ENCODE peak calls at places on chromosomes 12 and 14, in five cellular contexts. N, F, O, R and T are unnamed samples.

GRCh38 chr12:857611-858010 is 91.9 kb downstream of the RAD52 start:
- DNase-seq in N (no peak), O (peak; percentile 88), F (no peak), R (no peak), T (no peak)

GRCh38 chr14:100165825-100166520 is 6.5 kb upstream of the DEGS2 start:
- DNase-seq in O (no peak), F (no peak), R (no peak), N (no peak), T (no peak)

GRCh38 chr12:75854681-75855309 is 176.8 kb downstream of the PHLDA1 start:
- DNase-seq in F (no peak), O (no peak), N (no peak), R (no peak), T (no peak)

GRCh38 chr12:94779520-94779919 is 129.2 kb upstream of the TMCC3 start:
- DNase-seq in F (peak; percentile 67), N (no peak), O (peak; percentile 57), R (no peak), T (no peak)

GRCh38 chr12:28415755-28416154 is 225.5 kb downstream of the CCDC91 start:
- DNase-seq in N (no peak), F (peak; percentile 67), O (peak; percentile 5), R (no peak), T (no peak)

GRCh38 chr12:104319028-104319427 is 15.5 kb downstream of the EID3 start:
- DNase-seq in N (no peak), F (no peak), O (no peak), R (no peak), T (no peak)

GRCh38 chr12:68317047-68317667 is 15.0 kb downstream of the MDM1 start:
- DNase-seq in R (no peak), O (peak; percentile 53), F (peak; percentile 15), N (no peak), T (peak; percentile 36)

GRCh38 chr12:50960130-50960529 is 7.8 kb downstream of the HIGD1C start:
- DNase-seq in O (no peak), R (no peak), N (no peak), F (no peak), T (no peak)

GRCh38 chr12:98352218-98352811 is 163.1 kb upstream of the TMPO start:
- DNase-seq in F (peak; percentile 93), O (peak; percentile 77), R (no peak), N (no peak), T (no peak)

GRCh38 chr12:10170199-10170598 is 1.7 kb downstream of the OLR1 start:
- DNase-seq in F (no peak), R (no peak), O (peak; percentile 73), N (no peak), T (no peak)

GRCh38 chr12:118541071-118541470 is 164.7 kb downstream of the SUDS3 start:
- DNase-seq in R (no peak), N (no peak), O (no peak), F (no peak), T (no peak)

GRCh38 chr12:48183091-48183875 is at the start of gene CCDC184:
- DNase-seq in O (no peak), F (peak; percentile 26), N (peak; percentile 72), R (peak; percentile 49), T (peak; percentile 75)